ENCODE peak calls at places on chromosomes 13 and 19, in eight cellular contexts. O is AG10803, H is stomach, N is lower leg skin, I is A549, C is pancreas, S is lung, B is tibial artery. A is an unnamed sample.

GRCh38 chr19:4206818-4207484 is 22.4 kb upstream of the EBI3 start:
- DNase-seq in O (peak), H (no peak), N (no peak), I (peak), C (no peak), S (no peak), B (no peak), A (peak)

GRCh38 chr19:30406220-30406944 is 34.2 kb downstream of the ZNF536 start:
- DNase-seq in O (peak), H (no peak), N (no peak), I (peak), C (no peak), S (no peak), B (no peak), A (no peak)

GRCh38 chr13:81171065-81171647 is 830.2 kb upstream of the SPRY2 start:
- DNase-seq in O (peak), H (no peak), N (no peak), I (no peak), C (no peak), S (no peak), B (no peak), A (peak)

GRCh38 chr19:28457620-28458019 is 755.3 kb downstream of the UQCRFS1 start:
- DNase-seq in O (no peak), H (no peak), N (no peak), I (no peak), C (no peak), S (no peak), B (no peak), A (no peak)

GRCh38 chr19:19751846-19752245 is 18.9 kb upstream of the ZNF14 start:
- DNase-seq in O (no peak), H (no peak), N (no peak), I (no peak), C (no peak), S (no peak), B (no peak), A (no peak)

GRCh38 chr13:73338389-73338788 is 279.6 kb downstream of the KLF5 start:
- DNase-seq in O (no peak), H (no peak), N (no peak), I (no peak), C (no peak), S (no peak), B (no peak), A (peak)

GRCh38 chr13:44758595-44759221 is 182.6 kb upstream of the TSC22D1 start:
- DNase-seq in O (peak), H (no peak), N (no peak), I (no peak), C (no peak), S (no peak), B (no peak), A (peak)

GRCh38 chr13:94031609-94032008 is 447.9 kb downstream of the DCT start:
- DNase-seq in O (no peak), H (no peak), N (no peak), I (no peak), C (no peak), S (no peak), B (no peak), A (peak)

GRCh38 chr13:29125145-29125933 is 305.2 kb downstream of the MTUS2 start:
- DNase-seq in O (no peak), H (no peak), N (no peak), I (no peak), C (no peak), S (no peak), B (no peak), A (no peak)

GRCh38 chr19:48329167-48329891 is 4.0 kb downstream of the EMP3 start:
- DNase-seq in O (peak), H (no peak), N (peak), I (no peak), C (no peak), S (no peak), B (no peak), A (peak)

GRCh38 chr19:17605761-17606745 is 50.6 kb downstream of the COLGALT1 start:
- DNase-seq in O (peak), H (peak), N (peak), I (peak), C (peak), S (peak), B (peak), A (peak)

GRCh38 chr13:32878172-32878571 is 138.1 kb upstream of the KL start:
- DNase-seq in O (peak), H (no peak), N (no peak), I (no peak), C (no peak), S (peak), B (no peak), A (peak)

GRCh38 chr13:41639955-41640780 is 182.8 kb downstream of the RGCC start:
- DNase-seq in O (peak), H (no peak), N (no peak), I (no peak), C (no peak), S (no peak), B (peak), A (no peak)

GRCh38 chr13:26819067-26819466 is 58.5 kb upstream of the GPR12 start:
- DNase-seq in O (no peak), H (no peak), N (no peak), I (no peak), C (no peak), S (no peak), B (no peak), A (no peak)

GRCh38 chr13:105804561-105805190 is 730.8 kb downstream of the EFNB2 start:
- DNase-seq in O (peak), H (no peak), N (no peak), I (no peak), C (no peak), S (no peak), B (no peak), A (peak)

GRCh38 chr13:51584731-51585191 is 499 bp downstream of the WDFY2 start:
- DNase-seq in O (peak), H (peak), N (peak), I (peak), C (peak), S (peak), B (peak), A (peak)

GRCh38 chr13:43783820-43784219 is 3.0 kb downstream of the ENOX1 start:
- DNase-seq in O (peak), H (no peak), N (no peak), I (peak), C (no peak), S (no peak), B (no peak), A (peak)

GRCh38 chr19:18153555-18154134 is 682 bp downstream of the PIK3R2 start:
- DNase-seq in O (no peak), H (no peak), N (no peak), I (no peak), C (no peak), S (no peak), B (no peak), A (no peak)

GRCh38 chr13:77398825-77399620 is 72.1 kb upstream of the MYCBP2 start:
- DNase-seq in O (no peak), H (no peak), N (no peak), I (no peak), C (no peak), S (no peak), B (no peak), A (no peak)

GRCh38 chr19:44807162-44807561 is 1.7 kb upstream of the BCAM start:
- DNase-seq in O (no peak), H (peak), N (peak), I (peak), C (no peak), S (peak), B (no peak), A (no peak)

GRCh38 chr19:6490134-6490533 is 8.5 kb upstream of the DENND1C start:
- DNase-seq in O (no peak), H (no peak), N (no peak), I (no peak), C (no peak), S (no peak), B (no peak), A (no peak)

GRCh38 chr19:48644839-48645651 is 942 bp downstream of the CA11 start:
- DNase-seq in O (peak), H (peak), N (peak), I (peak), C (no peak), S (peak), B (peak), A (peak)

GRCh38 chr19:41657157-41657556 is 30.3 kb upstream of the CEACAM4 start:
- DNase-seq in O (no peak), H (no peak), N (no peak), I (no peak), C (no peak), S (no peak), B (no peak), A (no peak)
- H3K4me3 ChIP-seq in O (no peak), H (no peak), N (no peak), I (no peak), C (no peak), S (no peak), B (no peak), A (no peak)

GRCh38 chr19:37779139-37780035 is at the start of gene ZNF573:
- DNase-seq in O (peak), H (peak), N (peak), I (peak), C (peak), S (peak), B (peak), A (peak)
- TF ChIP-seq CTCF in O (peak), H (peak), N (no peak), I (no peak), C (no peak), S (no peak), B (peak), A (peak)

GRCh38 chr19:36214388-36215275 is at the start of the genes ZNF146 and ZNF565:
- DNase-seq in O (peak), H (peak), N (peak), I (peak), C (peak), S (peak), B (peak), A (peak)
- H3K4me3 ChIP-seq in O (peak), H (peak), N (peak), I (peak), C (peak), S (peak), B (peak), A (peak)

GRCh38 chr19:13803038-13803437 is 7.8 kb downstream of the ZSWIM4 start:
- DNase-seq in O (no peak), H (peak), N (no peak), I (no peak), C (no peak), S (peak), B (no peak), A (no peak)

GRCh38 chr19:13806728-13807127 is 11.5 kb downstream of the ZSWIM4 start:
- DNase-seq in O (no peak), H (no peak), N (no peak), I (no peak), C (no peak), S (no peak), B (no peak), A (no peak)

GRCh38 chr19:13808856-13809255 is 13.6 kb downstream of the ZSWIM4 start:
- DNase-seq in O (no peak), H (no peak), N (no peak), I (no peak), C (no peak), S (no peak), B (no peak), A (no peak)

GRCh38 chr19:13807421-13808021 is 12.3 kb downstream of the ZSWIM4 start:
- DNase-seq in O (no peak), H (no peak), N (no peak), I (no peak), C (no peak), S (no peak), B (no peak), A (no peak)

DNA sequence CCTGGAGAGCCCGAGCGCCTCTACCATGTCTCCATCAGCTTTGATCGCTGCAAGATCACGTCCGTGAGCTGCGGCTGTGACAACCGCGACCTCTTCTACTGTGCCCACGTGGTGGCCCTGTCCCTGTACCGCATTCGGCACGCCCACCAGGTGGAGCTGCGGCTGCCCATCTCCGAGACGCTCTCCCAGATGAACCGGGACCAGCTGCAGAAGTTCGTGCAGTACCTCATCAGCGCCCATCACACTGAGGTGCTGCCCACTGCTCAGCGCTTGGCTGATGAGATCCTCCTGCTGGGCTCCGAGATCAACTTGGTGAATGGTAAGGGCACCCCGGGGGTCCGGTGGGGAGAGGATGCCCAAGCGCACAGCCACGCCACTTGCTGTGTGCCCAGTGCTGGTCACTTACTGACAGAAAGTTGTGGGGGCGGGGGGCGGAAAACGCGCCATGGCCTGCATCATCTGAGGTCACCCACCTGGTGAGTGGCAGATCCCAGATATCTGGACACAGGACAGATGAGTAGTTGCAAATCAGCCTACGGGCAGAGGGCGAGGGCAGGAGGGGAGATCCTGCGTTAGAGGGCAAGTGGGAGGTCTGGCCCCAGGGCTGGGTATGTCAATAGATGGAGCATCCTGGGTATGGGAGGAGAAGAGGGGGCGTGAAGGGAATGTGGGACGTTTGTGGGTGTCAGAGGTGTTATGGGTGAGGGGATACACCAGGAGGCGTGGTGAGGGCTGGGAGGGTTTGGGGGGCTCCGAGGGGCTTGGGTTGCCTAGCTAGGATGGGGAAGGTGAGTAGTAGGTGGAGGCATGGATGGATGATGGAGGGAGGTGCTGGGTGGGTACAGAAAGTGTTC is 9.8 kb downstream of the ZSWIM4 start:
- DNase-seq in O (no peak), H (no peak), N (no peak), I (no peak), C (no peak), S (no peak), B (no peak), A (no peak)
- TF ChIP-seq CTCF in O (peak), H (peak), N (no peak), I (no peak), C (peak), S (no peak), B (no peak), A (peak)

DNA sequence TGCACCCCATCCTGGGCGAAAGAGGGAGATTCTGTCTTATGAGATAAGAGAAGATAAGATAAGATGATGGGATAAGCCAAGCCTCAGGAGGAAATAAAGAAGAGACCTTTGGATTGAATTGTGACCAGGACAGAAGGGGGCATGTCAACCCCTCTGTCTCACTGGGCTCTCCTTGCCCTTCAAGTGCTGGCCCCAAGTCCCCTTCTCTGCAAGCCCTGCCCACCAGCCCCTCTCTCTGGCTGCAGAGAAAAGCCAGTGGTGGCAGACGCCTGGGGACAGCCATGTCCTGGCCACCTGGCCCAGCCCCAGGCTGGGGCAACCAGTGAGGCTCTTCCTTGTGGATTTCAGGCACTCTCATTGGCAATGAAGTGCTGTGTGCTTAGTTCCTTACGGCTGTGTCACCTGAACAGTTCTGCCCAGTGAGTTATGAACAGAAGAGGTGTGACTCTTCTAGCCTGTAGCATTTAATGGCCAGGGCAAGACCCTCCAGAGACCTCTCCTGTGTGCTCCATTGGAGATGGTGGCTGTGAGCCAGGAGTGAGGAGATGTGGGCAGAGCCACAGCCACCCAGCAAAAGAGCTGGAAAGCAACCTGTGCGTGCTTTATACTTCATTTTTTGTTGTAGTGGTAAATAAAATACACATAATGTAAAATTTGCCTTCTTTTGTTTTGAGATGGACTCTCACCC is 6.1 kb upstream of the BTBD2 start:
- DNase-seq in O (no peak), H (no peak), N (no peak), I (no peak), C (no peak), S (no peak), B (no peak), A (no peak)
- H3K4me3 ChIP-seq in O (no peak), H (no peak), N (no peak), I (no peak), C (no peak), S (no peak), B (no peak), A (no peak)

DNA sequence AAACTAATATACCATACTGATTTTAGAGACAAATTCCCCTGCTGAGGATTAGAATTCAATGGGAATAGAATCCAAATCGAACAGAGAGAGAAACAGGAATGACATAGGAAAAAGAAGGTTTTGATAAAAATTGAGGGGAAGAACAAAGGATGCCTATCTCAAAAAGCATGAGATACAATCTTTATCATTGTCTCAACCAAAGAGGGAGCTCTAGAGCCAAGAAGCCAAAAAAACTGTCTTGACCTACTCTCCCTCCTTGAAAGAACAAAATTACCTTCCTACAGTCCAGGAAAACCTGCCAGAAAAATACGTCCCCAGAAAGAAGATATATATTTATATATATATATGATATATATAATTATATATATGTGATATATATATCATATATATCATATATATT is 39.2 kb upstream of the MIR17HG start:
- DNase-seq in O (no peak), H (no peak), N (no peak), I (no peak), C (no peak), S (no peak), B (no peak), A (peak)
- TF ChIP-seq CTCF in O (no peak), H (no peak), N (no peak), I (no peak), C (no peak), S (no peak), B (no peak), A (no peak)

GRCh38 chr13:24463078-24463477 is 49.5 kb downstream of the PARP4 start:
- DNase-seq in O (no peak), H (no peak), N (no peak), I (no peak), C (no peak), S (no peak), B (no peak), A (no peak)

GRCh38 chr13:24460256-24460655 is 52.3 kb downstream of the PARP4 start:
- DNase-seq in O (no peak), H (no peak), N (no peak), I (no peak), C (no peak), S (no peak), B (no peak), A (no peak)

GRCh38 chr13:24459234-24459633 is 53.3 kb downstream of the PARP4 start:
- DNase-seq in O (peak), H (no peak), N (no peak), I (no peak), C (no peak), S (no peak), B (no peak), A (peak)

GRCh38 chr13:24456396-24456795 is 56.2 kb downstream of the PARP4 start:
- DNase-seq in O (no peak), H (no peak), N (no peak), I (no peak), C (no peak), S (no peak), B (no peak), A (no peak)

GRCh38 chr13:24458736-24459135 is 53.8 kb downstream of the PARP4 start:
- DNase-seq in O (no peak), H (no peak), N (no peak), I (no peak), C (no peak), S (no peak), B (no peak), A (peak)
- H3K4me3 ChIP-seq in O (no peak), H (no peak), N (no peak), I (no peak), C (no peak), S (no peak), B (no peak), A (no peak)

GRCh38 chr19:7515091-7515470 is 822 bp upstream of the ZNF358 start:
- DNase-seq in O (no peak), H (peak), N (no peak), I (no peak), C (no peak), S (no peak), B (peak), A (no peak)
- TF ChIP-seq CTCF in O (no peak), H (no peak), N (no peak), I (no peak), C (no peak), S (no peak), B (no peak), A (no peak)

GRCh38 chr13:107812013-107812412 is 403.3 kb downstream of the LIG4 start:
- DNase-seq in O (no peak), H (no peak), N (no peak), I (no peak), C (no peak), S (no peak), B (no peak), A (no peak)

GRCh38 chr13:107819071-107819470 is 396.3 kb downstream of the LIG4 start:
- DNase-seq in O (no peak), H (no peak), N (no peak), I (no peak), C (no peak), S (no peak), B (no peak), A (no peak)

GRCh38 chr13:107822006-107822405 is 393.3 kb downstream of the LIG4 start:
- DNase-seq in O (no peak), H (no peak), N (no peak), I (no peak), C (no peak), S (no peak), B (no peak), A (no peak)

GRCh38 chr13:107817652-107818287 is 397.6 kb downstream of the LIG4 start:
- DNase-seq in O (no peak), H (no peak), N (no peak), I (no peak), C (no peak), S (no peak), B (no peak), A (no peak)
- H3K4me3 ChIP-seq in O (no peak), H (no peak), N (no peak), I (no peak), C (no peak), S (no peak), B (no peak), A (no peak)